ENCODE peak calls at places on chromosomes 5 and 9, in six cellular contexts. R is amniotic stem cell; J is activated naive CD4-positive, alpha-beta T cell; B is effector CD8-positive, alpha-beta T cell; M is lower leg skin; S is GM19239. W is an unnamed sample.

GRCh38 chr9:106916491-106917235 is 53.7 kb downstream of the ZNF462 start:
- DNase-seq in M (no peak), S (no peak), B (no peak), J (no peak), R (peak; percentile 35), W (no peak)

GRCh38 chr9:99459923-99460322 is 237.8 kb downstream of the SEC61B start:
- DNase-seq in M (no peak), S (no peak), J (no peak), B (no peak), R (no peak), W (no peak)

GRCh38 chr5:143695244-143695885 is 116.6 kb upstream of the HMHB1 start:
- DNase-seq in J (no peak), M (no peak), R (no peak), B (no peak), S (no peak), W (no peak)

GRCh38 chr5:36600847-36601527 is 5.4 kb upstream of the SLC1A3 start:
- DNase-seq in J (no peak), S (no peak), M (no peak), B (no peak), R (no peak), W (no peak)

GRCh38 chr5:60978968-60979367 is 34.0 kb downstream of the NDUFAF2 start:
- DNase-seq in M (no peak), B (no peak), S (no peak), R (no peak), J (no peak), W (no peak)

GRCh38 chr5:16666861-16667481 is 50.2 kb upstream of the RETREG1 start:
- DNase-seq in B (peak; percentile 13), R (no peak), M (no peak), J (no peak), S (no peak), W (no peak)

GRCh38 chr5:8700222-8700621 is 831.3 kb downstream of the MTRR start:
- DNase-seq in B (no peak), R (no peak), S (no peak), J (no peak), M (no peak), W (no peak)

GRCh38 chr5:74123928-74124327 is 497.9 kb downstream of the ARHGEF28 start:
- DNase-seq in J (no peak), S (no peak), M (no peak), B (no peak), R (no peak), W (no peak)

GRCh38 chr5:163758283-163758711 is 252.9 kb downstream of the MAT2B start:
- DNase-seq in R (no peak), J (no peak), B (no peak), S (no peak), M (no peak), W (no peak)

GRCh38 chr5:157520911-157521703 is 54.5 kb downstream of the ADAM19 start:
- DNase-seq in M (peak; percentile 83), R (no peak), B (no peak), S (no peak), J (no peak), W (no peak)

GRCh38 chr9:32992596-32993238 is 8.7 kb downstream of the APTX start:
- DNase-seq in J (no peak), S (no peak), B (no peak), M (no peak), R (no peak), W (no peak)

GRCh38 chr9:112445196-112445595 is 41.4 kb upstream of the KIAA1958 start:
- DNase-seq in B (no peak), M (no peak), J (no peak), S (no peak), R (no peak), W (no peak)

GRCh38 chr9:134597957-134598883 is 43.4 kb upstream of the COL5A1 start:
- DNase-seq in M (peak; percentile 84), S (no peak), J (no peak), R (no peak), B (no peak), W (no peak)

GRCh38 chr5:139461698-139462097 is 845 bp downstream of the ECSCR start:
- DNase-seq in M (no peak), S (no peak), R (no peak), B (no peak), J (no peak), W (no peak)

GRCh38 chr5:141514330-141515111 is 25.6 kb downstream of the PCDHGC5 start:
- DNase-seq in S (no peak), M (peak; percentile 71), R (no peak), J (no peak), B (no peak), W (no peak)

GRCh38 chr5:37717613-37718431 is 122.0 kb downstream of the GDNF start:
- DNase-seq in B (no peak), M (no peak), R (peak; percentile 72), S (no peak), J (no peak), W (no peak)

GRCh38 chr5:125012727-125013451 is 266.4 kb upstream of the ZNF608 start:
- DNase-seq in J (no peak), R (no peak), B (no peak), S (no peak), M (no peak), W (no peak)

GRCh38 chr5:27341342-27341741 is 303.0 kb upstream of the CDH9 start:
- DNase-seq in B (no peak), S (no peak), R (no peak), M (no peak), J (no peak), W (no peak)

GRCh38 chr9:37936965-37937364 is 33.0 kb upstream of the SLC25A51 start:
- DNase-seq in M (no peak), B (no peak), R (peak; percentile 55), J (no peak), S (no peak), W (no peak)

GRCh38 chr9:18605763-18606162 is 131.8 kb downstream of the ADAMTSL1 start:
- DNase-seq in S (no peak), R (no peak), J (no peak), B (no peak), M (no peak), W (no peak)

GRCh38 chr9:110031511-110032173 is 176.3 kb downstream of the C9orf152 start:
- DNase-seq in J (no peak), M (no peak), B (no peak), S (no peak), R (peak; percentile 71), W (no peak)

GRCh38 chr5:109156885-109157284 is 252.9 kb downstream of the PJA2 start:
- DNase-seq in R (no peak), J (no peak), M (no peak), B (no peak), S (no peak), W (no peak)

GRCh38 chr5:145697251-145698016 is 137.7 kb downstream of the PRELID2 start:
- DNase-seq in M (no peak), R (peak; percentile 14), B (no peak), S (peak; percentile 4), J (no peak), W (no peak)

GRCh38 chr9:88689509-88689908 is 154.5 kb downstream of the NXNL2 start:
- DNase-seq in J (no peak), R (no peak), B (no peak), M (no peak), S (no peak), W (no peak)

GRCh38 chr9:113570749-113571711 is 107.5 kb downstream of the RGS3 start:
- DNase-seq in J (no peak), R (no peak), M (peak; percentile 50), S (no peak), B (no peak), W (no peak)

GRCh38 chr9:126474201-126474765 is 139.4 kb upstream of the LMX1B start:
- DNase-seq in S (no peak), J (no peak), B (no peak), R (peak; percentile 60), M (no peak), W (no peak)

GRCh38 chr9:130639119-130639485 is 25.3 kb upstream of the PRDM12 start:
- DNase-seq in B (no peak), M (no peak), S (no peak), J (no peak), R (no peak), W (no peak)

GRCh38 chr5:39080168-39080567 is 6.0 kb upstream of the RICTOR start:
- DNase-seq in J (no peak), S (no peak), R (no peak), B (no peak), M (no peak), W (no peak)

GRCh38 chr9:37928552-37929430 is 24.9 kb upstream of the SLC25A51 start:
- DNase-seq in S (no peak), B (no peak), M (no peak), R (no peak), J (no peak), W (no peak)

GRCh38 chr5:165892383-165892782 is 2387.0 kb downstream of the MAT2B start:
- DNase-seq in B (no peak), S (no peak), J (no peak), M (no peak), R (no peak), W (no peak)

GRCh38 chr5:37940931-37941623 is 101.2 kb upstream of the GDNF start:
- DNase-seq in J (no peak), M (no peak), B (no peak), S (no peak), R (no peak), W (no peak)

GRCh38 chr9:98707158-98708102 is 1.3 kb downstream of the GABBR2 start:
- DNase-seq in R (peak; percentile 26), M (peak; percentile 76), S (peak; percentile 58), J (no peak), B (no peak), W (peak; percentile 46)

W was measured in GM12892.